ENCODE peak calls at places on chromosomes 2 and 18, in seven cellular contexts. One of them, this sample, is unnamed.

GRCh38 chr2:110863726-110864125 is 131.4 kb downstream of the ACOXL start:
- DNase-seq in tibial artery: no peak
- DNase-seq in neural progenitor cell: no peak
- DNase-seq in fibroblast of lung: no peak
- DNase-seq in CD8-positive, alpha-beta T cell: no peak
- DNase-seq in effector memory CD4-positive, alpha-beta T cell: no peak
- DNase-seq in CD4-positive, CD25-positive, alpha-beta regulatory T cell: no peak
- DNase-seq in this sample: no peak

GRCh38 chr2:165905854-165906253 is 47.7 kb downstream of the TTC21B start:
- DNase-seq in CD4-positive, CD25-positive, alpha-beta regulatory T cell: no peak
- DNase-seq in tibial artery: no peak
- DNase-seq in neural progenitor cell: no peak
- DNase-seq in effector memory CD4-positive, alpha-beta T cell: no peak
- DNase-seq in fibroblast of lung: peak; percentile 63
- DNase-seq in CD8-positive, alpha-beta T cell: no peak
- DNase-seq in this sample: peak; percentile 18

GRCh38 chr2:53289309-53290006 is 478.1 kb upstream of the CHAC2 start:
- DNase-seq in effector memory CD4-positive, alpha-beta T cell: no peak
- DNase-seq in tibial artery: no peak
- DNase-seq in fibroblast of lung: peak; percentile 5
- DNase-seq in neural progenitor cell: no peak
- DNase-seq in CD4-positive, CD25-positive, alpha-beta regulatory T cell: no peak
- DNase-seq in CD8-positive, alpha-beta T cell: no peak
- DNase-seq in this sample: peak; percentile 59

GRCh38 chr2:214557884-214558283 is 147.0 kb downstream of the VWC2L start:
- DNase-seq in effector memory CD4-positive, alpha-beta T cell: no peak
- DNase-seq in tibial artery: no peak
- DNase-seq in fibroblast of lung: no peak
- DNase-seq in neural progenitor cell: no peak
- DNase-seq in CD8-positive, alpha-beta T cell: no peak
- DNase-seq in CD4-positive, CD25-positive, alpha-beta regulatory T cell: no peak
- DNase-seq in this sample: no peak

GRCh38 chr2:115292742-115293141 is 850.3 kb downstream of the DPP10 start:
- DNase-seq in neural progenitor cell: no peak
- DNase-seq in fibroblast of lung: no peak
- DNase-seq in effector memory CD4-positive, alpha-beta T cell: no peak
- DNase-seq in CD8-positive, alpha-beta T cell: no peak
- DNase-seq in tibial artery: no peak
- DNase-seq in CD4-positive, CD25-positive, alpha-beta regulatory T cell: no peak
- DNase-seq in this sample: no peak

GRCh38 chr2:143646271-143646670 is 517.1 kb downstream of the ARHGAP15 start:
- DNase-seq in effector memory CD4-positive, alpha-beta T cell: no peak
- DNase-seq in CD4-positive, CD25-positive, alpha-beta regulatory T cell: no peak
- DNase-seq in tibial artery: no peak
- DNase-seq in fibroblast of lung: no peak
- DNase-seq in CD8-positive, alpha-beta T cell: no peak
- DNase-seq in neural progenitor cell: peak; percentile 9
- DNase-seq in this sample: no peak

GRCh38 chr18:62436636-62437519 is 85.9 kb upstream of the ZCCHC2 start:
- DNase-seq in fibroblast of lung: peak; percentile 85
- DNase-seq in neural progenitor cell: no peak
- DNase-seq in CD4-positive, CD25-positive, alpha-beta regulatory T cell: no peak
- DNase-seq in effector memory CD4-positive, alpha-beta T cell: no peak
- DNase-seq in tibial artery: peak; percentile 96
- DNase-seq in CD8-positive, alpha-beta T cell: no peak
- DNase-seq in this sample: peak; percentile 87

GRCh38 chr2:44946681-44947360 is 5.3 kb downstream of the SIX3 start:
- DNase-seq in effector memory CD4-positive, alpha-beta T cell: no peak
- DNase-seq in fibroblast of lung: no peak
- DNase-seq in CD8-positive, alpha-beta T cell: no peak
- DNase-seq in tibial artery: no peak
- DNase-seq in neural progenitor cell: no peak
- DNase-seq in CD4-positive, CD25-positive, alpha-beta regulatory T cell: no peak
- DNase-seq in this sample: no peak

GRCh38 chr2:27019459-27020336 is 13.1 kb upstream of the TMEM214 start:
- DNase-seq in CD4-positive, CD25-positive, alpha-beta regulatory T cell: no peak
- DNase-seq in fibroblast of lung: no peak
- DNase-seq in tibial artery: no peak
- DNase-seq in neural progenitor cell: no peak
- DNase-seq in CD8-positive, alpha-beta T cell: no peak
- DNase-seq in effector memory CD4-positive, alpha-beta T cell: no peak
- DNase-seq in this sample: no peak

GRCh38 chr18:53134711-53135110 is 794.7 kb downstream of the DCC start:
- DNase-seq in neural progenitor cell: no peak
- DNase-seq in tibial artery: no peak
- DNase-seq in fibroblast of lung: no peak
- DNase-seq in CD8-positive, alpha-beta T cell: no peak
- DNase-seq in CD4-positive, CD25-positive, alpha-beta regulatory T cell: no peak
- DNase-seq in effector memory CD4-positive, alpha-beta T cell: no peak
- DNase-seq in this sample: no peak

GRCh38 chr2:98403878-98404277 is 40.8 kb upstream of the INPP4A start:
- DNase-seq in CD4-positive, CD25-positive, alpha-beta regulatory T cell: no peak
- DNase-seq in effector memory CD4-positive, alpha-beta T cell: no peak
- DNase-seq in fibroblast of lung: no peak
- DNase-seq in CD8-positive, alpha-beta T cell: no peak
- DNase-seq in neural progenitor cell: no peak
- DNase-seq in tibial artery: no peak
- DNase-seq in this sample: no peak

GRCh38 chr2:171655584-171655983 is 31.7 kb upstream of the DYNC1I2 start:
- DNase-seq in fibroblast of lung: no peak
- DNase-seq in effector memory CD4-positive, alpha-beta T cell: no peak
- DNase-seq in CD4-positive, CD25-positive, alpha-beta regulatory T cell: no peak
- DNase-seq in CD8-positive, alpha-beta T cell: no peak
- DNase-seq in neural progenitor cell: no peak
- DNase-seq in tibial artery: no peak
- DNase-seq in this sample: no peak

DNA sequence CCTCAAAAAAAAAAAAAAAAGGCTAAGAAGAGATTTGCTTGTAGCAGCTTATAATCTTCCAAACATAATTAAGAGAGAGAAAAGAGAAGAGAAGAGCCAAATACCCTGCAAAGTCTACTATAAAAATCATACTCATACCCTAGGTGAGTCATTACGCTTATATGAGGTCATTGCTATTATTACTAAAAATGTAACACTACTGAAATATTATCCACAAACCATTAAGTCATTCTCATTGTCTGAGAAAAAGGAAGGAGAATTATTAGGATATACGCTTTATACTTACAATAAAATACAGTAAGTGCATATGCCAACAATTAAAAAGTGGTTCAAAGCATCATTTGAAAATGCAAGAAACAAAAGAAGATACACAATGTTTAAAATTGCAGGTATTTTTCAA is 66.5 kb downstream of the COLEC12 start:
- DNase-seq in CD8-positive, alpha-beta T cell: no peak
- DNase-seq in fibroblast of lung: peak; percentile 25
- DNase-seq in neural progenitor cell: no peak
- DNase-seq in effector memory CD4-positive, alpha-beta T cell: no peak
- DNase-seq in CD4-positive, CD25-positive, alpha-beta regulatory T cell: no peak
- DNase-seq in tibial artery: no peak
- DNase-seq in this sample: no peak
- H3K27ac ChIP-seq in CD8-positive, alpha-beta T cell: no peak overlapping the region
- H3K27ac ChIP-seq in fibroblast of lung: no peak overlapping the region
- H3K27ac ChIP-seq in neural progenitor cell: no peak overlapping the region
- H3K27ac ChIP-seq in effector memory CD4-positive, alpha-beta T cell: no peak overlapping the region
- H3K27ac ChIP-seq in CD4-positive, CD25-positive, alpha-beta regulatory T cell: no peak overlapping the region
- H3K27ac ChIP-seq in tibial artery: no peak overlapping the region
- H3K27ac ChIP-seq in this sample: no peak overlapping the region

DNA sequence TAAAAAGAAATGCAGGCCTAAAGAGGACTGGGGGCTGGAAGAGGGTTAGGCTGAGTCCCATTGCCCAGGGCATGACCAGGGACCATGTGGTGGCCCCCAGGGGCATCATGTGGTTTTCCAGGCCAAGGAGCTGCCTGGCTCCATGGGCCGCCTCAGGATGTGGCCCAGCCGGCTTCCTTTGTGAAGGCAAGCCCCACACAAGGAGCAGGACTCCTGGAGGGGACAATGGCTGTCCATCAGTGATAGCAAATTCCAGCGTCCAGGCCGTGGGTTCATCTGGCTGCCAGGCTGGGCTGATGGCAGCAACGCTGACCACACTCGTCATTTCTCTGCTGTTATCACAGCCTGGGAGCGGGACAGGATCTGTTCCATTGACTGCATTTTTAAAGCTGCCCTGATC is 82.5 kb downstream of the GBX2 start:
- DNase-seq in effector memory CD4-positive, alpha-beta T cell: no peak
- DNase-seq in tibial artery: no peak
- DNase-seq in CD8-positive, alpha-beta T cell: no peak
- DNase-seq in CD4-positive, CD25-positive, alpha-beta regulatory T cell: no peak
- DNase-seq in neural progenitor cell: peak; percentile 77
- DNase-seq in fibroblast of lung: no peak
- DNase-seq in this sample: no peak
- H3K27ac ChIP-seq in effector memory CD4-positive, alpha-beta T cell: no peak overlapping the region
- H3K27ac ChIP-seq in tibial artery: no peak overlapping the region
- H3K27ac ChIP-seq in CD8-positive, alpha-beta T cell: no peak overlapping the region
- H3K27ac ChIP-seq in CD4-positive, CD25-positive, alpha-beta regulatory T cell: no peak overlapping the region
- H3K27ac ChIP-seq in neural progenitor cell: peak overlapping the region; percentile 84
- H3K27ac ChIP-seq in fibroblast of lung: no peak overlapping the region
- H3K27ac ChIP-seq in this sample: no peak overlapping the region

GRCh38 chr2:11833601-11834000 is 87.2 kb downstream of the LPIN1 start:
- DNase-seq in tibial artery: no peak
- DNase-seq in effector memory CD4-positive, alpha-beta T cell: no peak
- DNase-seq in CD4-positive, CD25-positive, alpha-beta regulatory T cell: no peak
- DNase-seq in fibroblast of lung: no peak
- DNase-seq in neural progenitor cell: no peak
- DNase-seq in CD8-positive, alpha-beta T cell: no peak
- DNase-seq in this sample: no peak
- H3K27ac ChIP-seq in tibial artery: no peak overlapping the region
- H3K27ac ChIP-seq in effector memory CD4-positive, alpha-beta T cell: no peak overlapping the region
- H3K27ac ChIP-seq in CD4-positive, CD25-positive, alpha-beta regulatory T cell: no peak overlapping the region
- H3K27ac ChIP-seq in fibroblast of lung: no peak overlapping the region
- H3K27ac ChIP-seq in neural progenitor cell: no peak overlapping the region
- H3K27ac ChIP-seq in CD8-positive, alpha-beta T cell: no peak overlapping the region
- H3K27ac ChIP-seq in this sample: no peak overlapping the region

GRCh38 chr2:200728630-200729029 is 83.1 kb upstream of the BZW1 start:
- DNase-seq in fibroblast of lung: peak; percentile 96
- DNase-seq in CD8-positive, alpha-beta T cell: no peak
- DNase-seq in neural progenitor cell: no peak
- DNase-seq in tibial artery: no peak
- DNase-seq in CD4-positive, CD25-positive, alpha-beta regulatory T cell: no peak
- DNase-seq in effector memory CD4-positive, alpha-beta T cell: no peak
- DNase-seq in this sample: no peak
- H3K27ac ChIP-seq in fibroblast of lung: no peak overlapping the region
- H3K27ac ChIP-seq in CD8-positive, alpha-beta T cell: no peak overlapping the region
- H3K27ac ChIP-seq in neural progenitor cell: no peak overlapping the region
- H3K27ac ChIP-seq in tibial artery: no peak overlapping the region
- H3K27ac ChIP-seq in CD4-positive, CD25-positive, alpha-beta regulatory T cell: no peak overlapping the region
- H3K27ac ChIP-seq in effector memory CD4-positive, alpha-beta T cell: no peak overlapping the region
- H3K27ac ChIP-seq in this sample: no peak overlapping the region

GRCh38 chr18:75068682-75069435 is 140.1 kb downstream of the PTGR3 start:
- DNase-seq in CD4-positive, CD25-positive, alpha-beta regulatory T cell: no peak
- DNase-seq in fibroblast of lung: no peak
- DNase-seq in tibial artery: no peak
- DNase-seq in neural progenitor cell: no peak
- DNase-seq in CD8-positive, alpha-beta T cell: no peak
- DNase-seq in effector memory CD4-positive, alpha-beta T cell: no peak
- DNase-seq in this sample: peak; percentile 31
- H3K27ac ChIP-seq in CD4-positive, CD25-positive, alpha-beta regulatory T cell: peak overlapping the region; percentile 88
- H3K27ac ChIP-seq in fibroblast of lung: no peak overlapping the region
- H3K27ac ChIP-seq in tibial artery: no peak overlapping the region
- H3K27ac ChIP-seq in neural progenitor cell: no peak overlapping the region
- H3K27ac ChIP-seq in CD8-positive, alpha-beta T cell: no peak overlapping the region
- H3K27ac ChIP-seq in effector memory CD4-positive, alpha-beta T cell: no peak overlapping the region
- H3K27ac ChIP-seq in this sample: no peak overlapping the region

DNA sequence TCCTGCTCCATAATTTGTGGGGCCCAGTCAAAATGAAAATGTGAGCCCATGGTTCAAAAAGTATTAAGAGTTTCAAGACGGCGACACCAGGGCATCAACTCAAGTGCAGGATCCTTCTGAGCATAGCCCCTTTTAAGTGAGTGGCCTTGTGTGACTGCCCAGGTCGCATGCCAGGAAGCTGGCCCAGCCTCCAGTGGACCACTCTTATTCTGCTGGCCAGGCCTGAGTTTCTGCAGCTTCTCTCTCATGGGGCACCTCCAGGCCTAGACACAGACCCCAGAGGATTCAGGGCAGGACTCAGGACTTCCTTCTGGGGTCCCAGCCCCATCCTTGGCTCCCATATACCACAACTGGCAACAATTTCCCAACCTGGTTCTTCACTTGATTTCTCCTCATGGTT is 83.5 kb upstream of the HAAO start:
- DNase-seq in tibial artery: no peak
- DNase-seq in CD8-positive, alpha-beta T cell: no peak
- DNase-seq in neural progenitor cell: no peak
- DNase-seq in effector memory CD4-positive, alpha-beta T cell: no peak
- DNase-seq in CD4-positive, CD25-positive, alpha-beta regulatory T cell: no peak
- DNase-seq in fibroblast of lung: no peak
- DNase-seq in this sample: no peak
- H3K27ac ChIP-seq in tibial artery: peak overlapping the region; percentile 82
- H3K27ac ChIP-seq in CD8-positive, alpha-beta T cell: no peak overlapping the region
- H3K27ac ChIP-seq in neural progenitor cell: no peak overlapping the region
- H3K27ac ChIP-seq in effector memory CD4-positive, alpha-beta T cell: no peak overlapping the region
- H3K27ac ChIP-seq in CD4-positive, CD25-positive, alpha-beta regulatory T cell: no peak overlapping the region
- H3K27ac ChIP-seq in fibroblast of lung: no peak overlapping the region
- H3K27ac ChIP-seq in this sample: no peak overlapping the region

GRCh38 chr2:144683955-144684354 is 164.0 kb upstream of the ZEB2 start:
- DNase-seq in tibial artery: no peak
- DNase-seq in CD8-positive, alpha-beta T cell: no peak
- DNase-seq in CD4-positive, CD25-positive, alpha-beta regulatory T cell: no peak
- DNase-seq in fibroblast of lung: no peak
- DNase-seq in effector memory CD4-positive, alpha-beta T cell: no peak
- DNase-seq in neural progenitor cell: no peak
- DNase-seq in this sample: no peak
- H3K27ac ChIP-seq in tibial artery: no peak overlapping the region
- H3K27ac ChIP-seq in CD8-positive, alpha-beta T cell: no peak overlapping the region
- H3K27ac ChIP-seq in CD4-positive, CD25-positive, alpha-beta regulatory T cell: no peak overlapping the region
- H3K27ac ChIP-seq in fibroblast of lung: no peak overlapping the region
- H3K27ac ChIP-seq in effector memory CD4-positive, alpha-beta T cell: no peak overlapping the region
- H3K27ac ChIP-seq in neural progenitor cell: no peak overlapping the region
- H3K27ac ChIP-seq in this sample: no peak overlapping the region

GRCh38 chr2:1300284-1300683 is 113.0 kb upstream of the TPO start:
- DNase-seq in fibroblast of lung: no peak
- DNase-seq in CD4-positive, CD25-positive, alpha-beta regulatory T cell: no peak
- DNase-seq in neural progenitor cell: no peak
- DNase-seq in CD8-positive, alpha-beta T cell: no peak
- DNase-seq in effector memory CD4-positive, alpha-beta T cell: no peak
- DNase-seq in tibial artery: no peak
- DNase-seq in this sample: no peak

GRCh38 chr2:1305357-1305756 is 107.9 kb upstream of the TPO start:
- DNase-seq in fibroblast of lung: no peak
- DNase-seq in CD4-positive, CD25-positive, alpha-beta regulatory T cell: no peak
- DNase-seq in effector memory CD4-positive, alpha-beta T cell: no peak
- DNase-seq in CD8-positive, alpha-beta T cell: no peak
- DNase-seq in tibial artery: no peak
- DNase-seq in neural progenitor cell: no peak
- DNase-seq in this sample: no peak

GRCh38 chr2:1297376-1298159 is 115.7 kb upstream of the TPO start:
- DNase-seq in tibial artery: no peak
- DNase-seq in neural progenitor cell: no peak
- DNase-seq in fibroblast of lung: no peak
- DNase-seq in CD8-positive, alpha-beta T cell: no peak
- DNase-seq in effector memory CD4-positive, alpha-beta T cell: no peak
- DNase-seq in CD4-positive, CD25-positive, alpha-beta regulatory T cell: no peak
- DNase-seq in this sample: no peak

GRCh38 chr2:1299053-1299452 is 114.2 kb upstream of the TPO start:
- DNase-seq in CD4-positive, CD25-positive, alpha-beta regulatory T cell: no peak
- DNase-seq in CD8-positive, alpha-beta T cell: no peak
- DNase-seq in neural progenitor cell: no peak
- DNase-seq in fibroblast of lung: no peak
- DNase-seq in effector memory CD4-positive, alpha-beta T cell: no peak
- DNase-seq in tibial artery: no peak
- DNase-seq in this sample: no peak

GRCh38 chr2:1301056-1301455 is 112.2 kb upstream of the TPO start:
- DNase-seq in tibial artery: no peak
- DNase-seq in neural progenitor cell: no peak
- DNase-seq in effector memory CD4-positive, alpha-beta T cell: no peak
- DNase-seq in fibroblast of lung: no peak
- DNase-seq in CD8-positive, alpha-beta T cell: no peak
- DNase-seq in CD4-positive, CD25-positive, alpha-beta regulatory T cell: no peak
- DNase-seq in this sample: no peak
- H3K27ac ChIP-seq in tibial artery: no peak overlapping the region
- H3K27ac ChIP-seq in neural progenitor cell: no peak overlapping the region
- H3K27ac ChIP-seq in effector memory CD4-positive, alpha-beta T cell: no peak overlapping the region
- H3K27ac ChIP-seq in fibroblast of lung: no peak overlapping the region
- H3K27ac ChIP-seq in CD8-positive, alpha-beta T cell: no peak overlapping the region
- H3K27ac ChIP-seq in CD4-positive, CD25-positive, alpha-beta regulatory T cell: no peak overlapping the region
- H3K27ac ChIP-seq in this sample: no peak overlapping the region

GRCh38 chr2:241185961-241186360 is 2.5 kb upstream of the ANO7 start:
- DNase-seq in CD8-positive, alpha-beta T cell: no peak
- DNase-seq in fibroblast of lung: no peak
- DNase-seq in tibial artery: no peak
- DNase-seq in effector memory CD4-positive, alpha-beta T cell: no peak
- DNase-seq in neural progenitor cell: no peak
- DNase-seq in CD4-positive, CD25-positive, alpha-beta regulatory T cell: no peak
- DNase-seq in this sample: no peak
- H3K27ac ChIP-seq in CD8-positive, alpha-beta T cell: no peak overlapping the region
- H3K27ac ChIP-seq in fibroblast of lung: no peak overlapping the region
- H3K27ac ChIP-seq in tibial artery: no peak overlapping the region
- H3K27ac ChIP-seq in effector memory CD4-positive, alpha-beta T cell: no peak overlapping the region
- H3K27ac ChIP-seq in neural progenitor cell: no peak overlapping the region
- H3K27ac ChIP-seq in CD4-positive, CD25-positive, alpha-beta regulatory T cell: no peak overlapping the region
- H3K27ac ChIP-seq in this sample: no peak overlapping the region